ENCODE peak calls at places on chromosomes 12 and 14, in four cellular contexts. Y is A549, N is HepG2, T is H1. Z is an unnamed sample.

GRCh38 chr14:60642790-60643397 is 6.4 kb downstream of the SIX1 start:
- DNase-seq in N (no peak), Y (no peak), T (peak), Z (no peak)

GRCh38 chr12:47870175-47870781 is 34.5 kb downstream of the VDR start:
- DNase-seq in T (peak), N (peak), Y (peak), Z (no peak)

GRCh38 chr12:52813885-52814709 is at the start of gene KRT4:
- DNase-seq in Y (peak), N (no peak), T (no peak), Z (no peak)

GRCh38 chr12:69851976-69852375 is 26.9 kb downstream of the MYRFL start:
- DNase-seq in N (no peak), T (no peak), Y (no peak), Z (no peak)

GRCh38 chr14:59360923-59361794 is 104.0 kb downstream of the GPR135 start:
- DNase-seq in T (no peak), Y (peak), N (peak), Z (peak)

GRCh38 chr12:114395755-114396152 is 10.2 kb downstream of the TBX5 start:
- DNase-seq in Y (no peak), T (no peak), N (no peak), Z (no peak)

GRCh38 chr14:59022144-59022543 is 166.3 kb upstream of the DAAM1 start:
- DNase-seq in Y (peak), N (no peak), T (no peak), Z (no peak)

GRCh38 chr14:77158175-77158908 is 16.8 kb upstream of the ZDHHC22 start:
- DNase-seq in T (peak), N (no peak), Y (peak), Z (peak)

GRCh38 chr14:48125654-48126053 is 450.2 kb upstream of the MDGA2 start:
- DNase-seq in T (no peak), N (no peak), Y (no peak), Z (no peak)

GRCh38 chr12:65886996-65887395 is 62.7 kb downstream of the HMGA2 start:
- DNase-seq in T (no peak), N (no peak), Y (no peak), Z (no peak)
- TF ChIP-seq RFX5 in T (no peak), N (no peak), Y (no peak), Z (no peak)

DNA sequence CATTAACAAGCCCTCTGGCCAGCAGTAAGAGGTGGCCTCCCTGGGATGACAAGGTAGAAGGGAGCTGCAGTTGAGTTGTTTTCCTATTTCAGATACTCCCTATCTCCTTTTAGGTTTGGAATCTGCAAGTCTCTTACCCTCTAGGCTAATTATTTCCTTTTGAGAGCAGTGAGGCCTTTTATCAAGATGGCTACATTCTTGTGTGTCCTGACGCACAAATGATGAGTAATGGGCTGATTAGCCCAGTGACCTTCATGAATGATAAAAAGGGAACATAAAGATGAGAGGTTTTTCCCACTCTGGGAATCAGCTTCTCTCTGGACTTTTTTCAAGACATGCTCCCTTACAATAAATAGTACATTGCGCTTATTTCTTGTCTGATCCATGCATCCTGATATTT is 22.9 kb downstream of the DYRK2 start:
- DNase-seq in T (no peak), Y (no peak), N (no peak), Z (no peak)
- TF ChIP-seq PHF8 in T (no peak), Y (no peak), N (no peak), Z (no peak)

GRCh38 chr14:93544212-93544611 is 113.5 kb downstream of the UNC79 start:
- DNase-seq in Y (no peak), N (no peak), T (no peak), Z (no peak)
- TF ChIP-seq RFX5 in Y (no peak), N (no peak), T (no peak), Z (no peak)

GRCh38 chr12:125181107-125181506 is 115.9 kb downstream of the AACS start:
- DNase-seq in N (no peak), Y (no peak), T (no peak), Z (no peak)

GRCh38 chr12:125184213-125184952 is 119.1 kb downstream of the AACS start:
- DNase-seq in Y (no peak), T (no peak), N (no peak), Z (no peak)

GRCh38 chr12:125185740-125186470 is 120.7 kb downstream of the AACS start:
- DNase-seq in T (peak), N (peak), Y (peak), Z (peak)

GRCh38 chr12:125185311-125185739 is 120.1 kb downstream of the AACS start:
- DNase-seq in Y (no peak), N (no peak), T (peak), Z (peak)

GRCh38 chr12:125183187-125184067 is 118.2 kb downstream of the AACS start:
- DNase-seq in T (peak), Y (peak), N (peak), Z (peak)
- TF ChIP-seq PHF8 in T (no peak), Y (no peak), N (peak), Z (no peak)

GRCh38 chr12:57632369-57632897 is 568 bp downstream of the B4GALNT1 start:
- DNase-seq in N (no peak), Y (peak), T (peak), Z (peak)

GRCh38 chr12:57629897-57630471 is 3.0 kb downstream of the B4GALNT1 start:
- DNase-seq in Y (no peak), N (no peak), T (no peak), Z (no peak)

GRCh38 chr12:57631566-57632368 is 1.2 kb downstream of the B4GALNT1 start:
- DNase-seq in N (no peak), T (peak), Y (no peak), Z (no peak)

GRCh38 chr12:57630891-57631433 is 2.0 kb downstream of the B4GALNT1 start:
- DNase-seq in N (no peak), Y (no peak), T (no peak), Z (no peak)

DNA sequence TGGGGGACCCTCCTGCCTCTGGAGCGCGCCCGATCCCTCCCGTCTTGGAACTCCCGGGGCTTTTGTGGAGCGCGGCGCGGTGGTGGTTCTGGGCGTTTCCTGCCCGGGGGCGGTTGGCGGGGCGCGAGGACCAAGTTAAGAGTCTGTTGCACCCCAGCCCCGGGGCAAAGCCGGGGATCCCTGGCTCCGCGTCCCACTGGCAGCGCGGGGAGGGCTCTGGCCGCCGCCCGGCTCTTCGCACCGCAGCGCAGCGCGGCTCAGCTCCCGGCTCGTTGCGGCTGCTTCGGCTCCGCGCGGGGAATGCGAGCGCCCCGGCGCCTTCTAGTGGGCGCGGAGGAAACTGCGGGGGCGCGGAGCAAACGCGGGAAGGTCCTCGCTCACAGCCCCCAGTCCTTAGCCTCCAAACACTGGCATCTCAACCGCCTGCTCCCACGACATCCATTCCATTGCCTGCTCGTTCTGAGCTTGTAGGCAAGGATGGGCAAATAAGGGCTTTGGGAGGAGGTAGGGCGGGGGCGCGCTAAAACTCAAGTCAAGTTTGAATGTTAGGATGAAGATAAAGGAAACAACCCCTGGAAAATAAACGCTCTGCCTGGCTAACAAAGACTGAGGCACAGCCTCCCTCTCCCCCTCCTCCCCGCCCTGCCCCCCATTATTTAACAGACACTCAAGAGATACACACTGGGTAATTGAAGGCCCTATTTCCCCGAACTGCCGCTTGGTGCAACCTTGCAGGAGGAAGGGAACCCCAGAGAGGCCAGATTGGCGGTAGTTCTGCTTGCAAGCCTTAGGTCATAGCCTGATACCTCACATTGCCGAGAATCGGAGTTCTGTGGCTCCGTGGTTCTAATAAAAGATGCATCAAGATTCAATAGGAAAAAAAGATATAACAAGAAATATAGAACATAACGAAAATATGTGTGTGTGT is at the start of gene B4GALNT1:
- DNase-seq in N (no peak), T (no peak), Y (peak), Z (peak)
- TF ChIP-seq RFX5 in N (no peak), T (no peak), Y (no peak), Z (no peak)

DNA sequence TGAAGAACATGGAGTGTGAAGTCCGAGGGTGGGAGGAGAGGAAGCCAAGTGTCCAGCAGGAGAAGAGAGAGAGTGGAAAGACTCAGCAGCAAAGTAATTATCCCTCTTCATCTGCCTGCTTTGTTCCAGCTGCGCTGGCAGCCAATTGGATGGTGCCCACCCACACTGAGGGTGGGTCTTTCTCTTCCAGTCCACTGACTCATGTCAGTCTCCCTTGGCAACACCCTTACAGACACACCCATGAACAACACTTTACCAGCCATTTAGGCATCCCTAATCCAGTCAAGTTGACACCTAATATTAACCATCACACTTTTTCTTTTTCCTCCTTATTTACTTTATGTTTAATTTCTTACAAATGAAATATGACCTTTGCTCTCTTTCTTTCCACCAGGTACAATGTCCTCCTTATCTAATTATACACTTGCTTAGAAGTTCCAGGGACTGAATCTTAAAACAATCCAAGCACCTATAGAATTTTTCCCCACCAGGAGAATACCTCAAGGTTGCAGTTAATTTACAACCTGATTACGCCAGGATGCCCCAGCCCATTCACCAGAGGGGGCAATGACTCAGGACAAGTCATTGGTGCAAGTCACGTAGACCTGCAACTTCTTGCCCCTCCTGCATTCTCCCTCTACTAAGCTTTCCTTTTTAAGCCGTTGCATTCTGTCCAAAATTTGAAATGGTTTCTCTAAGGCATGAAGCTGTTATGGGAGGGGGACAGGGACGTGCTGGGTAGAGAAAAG is 110.9 kb upstream of the SCAF11 start:
- DNase-seq in Y (peak), N (no peak), T (no peak), Z (no peak)
- TF ChIP-seq PHF8 in Y (no peak), N (no peak), T (no peak), Z (no peak)

GRCh38 chr12:26136688-26137087 is 11.9 kb upstream of the BHLHE41 start:
- DNase-seq in Y (no peak), N (no peak), T (no peak), Z (no peak)

GRCh38 chr12:26133508-26133907 is 8.7 kb upstream of the BHLHE41 start:
- DNase-seq in T (no peak), Y (no peak), N (no peak), Z (no peak)

GRCh38 chr12:26134540-26134939 is 9.7 kb upstream of the BHLHE41 start:
- DNase-seq in N (no peak), T (no peak), Y (no peak), Z (no peak)

GRCh38 chr12:26135571-26135970 is 10.7 kb upstream of the BHLHE41 start:
- DNase-seq in Y (no peak), N (no peak), T (no peak), Z (no peak)

GRCh38 chr12:26135010-26135420 is 10.2 kb upstream of the BHLHE41 start:
- DNase-seq in T (no peak), N (no peak), Y (no peak), Z (no peak)
- TF ChIP-seq RFX5 in T (no peak), N (no peak), Y (no peak), Z (no peak)

GRCh38 chr14:24335461-24336146 is 733 bp upstream of the ADCY4 start:
- DNase-seq in T (no peak), N (no peak), Y (no peak), Z (no peak)
- TF ChIP-seq PHF8 in T (no peak), N (no peak), Y (no peak), Z (no peak)

GRCh38 chr14:94028450-94028826 is 2.3 kb downstream of the OTUB2 start:
- DNase-seq in N (peak), Y (no peak), T (no peak), Z (no peak)
- TF ChIP-seq RFX5 in N (no peak), Y (no peak), T (no peak), Z (no peak)

Z was measured in K562.